ENCODE peak calls at places on chromosomes 6 and 20, in ten cellular contexts. B is prostate gland, W is kidney, K is left ventricle myocardium inferior, A is ascending aorta, H is adrenal gland, Q is tibial nerve, I is NT2/D1, G is fibroblast of lung, R is tibial artery. N is an unnamed sample. For H3K36me3, the result is how much of the 10 kb centered on the place peaks cover.

GRCh38 chr6:108157234-108157971 is 8.4 kb upstream of the NR2E1 start:
- DNase-seq in B (no peak), W (no peak), K (no peak), A (no peak), H (no peak), Q (no peak), I (no peak), G (no peak), R (no peak), N (no peak)

GRCh38 chr6:19159087-19159486 is 678.1 kb upstream of the ID4 start:
- DNase-seq in B (no peak), W (no peak), K (no peak), A (no peak), H (no peak), Q (no peak), I (no peak), G (peak), R (no peak), N (no peak)

GRCh38 chr6:169905041-169905807 is 153.8 kb downstream of the ERMARD start:
- DNase-seq in B (no peak), W (no peak), K (no peak), A (no peak), H (peak), Q (peak), I (no peak), G (peak), R (no peak), N (peak)

GRCh38 chr6:82205793-82206425 is 41.6 kb downstream of the IBTK start:
- DNase-seq in B (no peak), W (no peak), K (no peak), A (no peak), H (no peak), Q (no peak), I (no peak), G (peak), R (no peak), N (no peak)

GRCh38 chr6:87671555-87672029 is 30.4 kb downstream of the AKIRIN2 start:
- DNase-seq in B (no peak), W (no peak), K (no peak), A (no peak), H (no peak), Q (no peak), I (no peak), G (no peak), R (no peak), N (no peak)

GRCh38 chr6:142960098-142960497 is 15.1 kb upstream of the HIVEP2 start:
- DNase-seq in B (no peak), W (no peak), K (no peak), A (no peak), H (no peak), Q (no peak), I (no peak), G (peak), R (no peak), N (no peak)

GRCh38 chr6:16402501-16402900 is 164.1 kb downstream of the GMPR start:
- DNase-seq in B (no peak), W (no peak), K (no peak), A (no peak), H (no peak), Q (peak), I (no peak), G (no peak), R (no peak), N (no peak)

GRCh38 chr20:48186447-48186846 is 401.2 kb upstream of the SULF2 start:
- DNase-seq in B (no peak), W (no peak), K (no peak), A (no peak), H (no peak), Q (no peak), I (no peak), G (peak), R (no peak), N (no peak)

GRCh38 chr20:49821850-49822249 is 9.2 kb downstream of the SLC9A8 start:
- DNase-seq in B (no peak), W (no peak), K (no peak), A (no peak), H (no peak), Q (no peak), I (no peak), G (peak), R (no peak), N (no peak)

GRCh38 chr6:168554472-168554871 is 113.5 kb downstream of the SMOC2 start:
- DNase-seq in B (no peak), W (no peak), K (peak), A (no peak), H (no peak), Q (no peak), I (no peak), G (no peak), R (no peak), N (no peak)

GRCh38 chr20:12372557-12372956 is 454.9 kb downstream of the BTBD3 start:
- DNase-seq in B (no peak), W (no peak), K (no peak), A (no peak), H (no peak), Q (no peak), I (no peak), G (no peak), R (no peak), N (no peak)

GRCh38 chr6:168866534-168866933 is 387.1 kb downstream of the THBS2 start:
- DNase-seq in B (no peak), W (no peak), K (no peak), A (no peak), H (no peak), Q (no peak), I (no peak), G (no peak), R (no peak), N (no peak)

GRCh38 chr6:1190361-1190760 is 121.5 kb upstream of the FOXQ1 start:
- DNase-seq in B (no peak), W (no peak), K (no peak), A (no peak), H (no peak), Q (no peak), I (no peak), G (peak), R (no peak), N (no peak)

GRCh38 chr6:12605888-12606345 is 110.7 kb upstream of the PHACTR1 start:
- DNase-seq in B (peak), W (no peak), K (peak), A (no peak), H (peak), Q (peak), I (peak), G (peak), R (no peak), N (no peak)

GRCh38 chr6:2378891-2379652 is 133.7 kb upstream of the GMDS start:
- DNase-seq in B (no peak), W (no peak), K (no peak), A (no peak), H (no peak), Q (no peak), I (no peak), G (peak), R (no peak), N (no peak)

DNA sequence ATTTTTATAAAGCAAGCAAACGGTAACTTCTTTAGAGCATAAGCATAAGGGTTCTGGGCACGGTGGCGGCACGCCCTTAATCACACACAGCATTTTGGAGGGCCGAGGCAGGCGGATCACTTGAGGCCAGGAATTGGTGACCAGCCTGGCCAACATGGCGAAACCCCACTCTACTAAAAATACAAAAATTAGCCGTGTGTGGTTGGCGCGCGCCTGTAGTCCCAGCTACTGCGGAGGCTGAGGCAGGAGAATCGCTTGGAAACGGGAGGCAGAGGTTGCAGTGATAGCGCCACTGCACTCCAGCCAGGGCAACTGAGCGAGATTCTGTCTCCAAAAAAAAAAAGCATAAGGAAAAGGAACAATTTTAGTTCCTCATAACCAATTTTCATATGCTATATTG is 2.6 kb downstream of the SENP6 start:
- DNase-seq in B (no peak), W (no peak), K (no peak), A (no peak), H (no peak), Q (no peak), I (no peak), G (no peak), R (no peak), N (no peak)
- H3K4me3 ChIP-seq in B (no peak), W (peak), K (peak), A (peak), H (no peak), Q (peak), I (no peak), G (peak), R (peak), N (no peak)

GRCh38 chr20:418858-419365 is 10.8 kb downstream of the RBCK1 start:
- DNase-seq in B (no peak), W (no peak), K (no peak), A (no peak), H (no peak), Q (no peak), I (no peak), G (no peak), R (peak), N (no peak)
- H3K36me3 ChIP-seq in B (under half), W (under half), K (half or more), A (half or more), H (under half), Q (under half), I (half or more), G (under half), R (under half), N (half or more)

DNA sequence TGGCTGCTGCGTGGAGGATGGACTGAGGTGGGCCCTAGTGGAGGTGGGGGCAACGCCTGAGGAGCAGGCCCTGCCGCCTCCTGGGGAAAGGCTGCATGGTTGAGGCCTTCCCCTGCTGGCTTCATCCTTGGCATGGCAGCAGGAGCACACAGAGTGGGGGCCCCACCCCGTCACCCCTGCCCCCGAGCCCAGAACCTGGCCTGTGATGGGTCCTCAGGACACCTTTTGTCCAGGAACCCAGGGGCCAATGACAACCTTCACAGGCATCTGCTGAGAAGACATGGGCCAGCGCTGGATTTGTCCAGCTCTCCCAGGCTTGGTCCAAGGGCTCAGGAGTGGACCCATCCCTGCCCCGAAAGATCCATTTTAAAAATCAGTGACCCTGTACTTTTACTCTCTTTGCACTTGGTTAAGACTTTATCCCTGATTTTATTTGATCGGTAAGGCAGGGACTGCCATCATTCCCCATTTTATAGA is 575 bp upstream of the SLC17A9 start:
- DNase-seq in B (no peak), W (peak), K (no peak), A (no peak), H (no peak), Q (no peak), I (no peak), G (no peak), R (no peak), N (peak)
- H3K4me3 ChIP-seq in B (no peak), W (no peak), K (peak), A (peak), H (no peak), Q (peak), I (no peak), G (no peak), R (peak), N (peak)

DNA sequence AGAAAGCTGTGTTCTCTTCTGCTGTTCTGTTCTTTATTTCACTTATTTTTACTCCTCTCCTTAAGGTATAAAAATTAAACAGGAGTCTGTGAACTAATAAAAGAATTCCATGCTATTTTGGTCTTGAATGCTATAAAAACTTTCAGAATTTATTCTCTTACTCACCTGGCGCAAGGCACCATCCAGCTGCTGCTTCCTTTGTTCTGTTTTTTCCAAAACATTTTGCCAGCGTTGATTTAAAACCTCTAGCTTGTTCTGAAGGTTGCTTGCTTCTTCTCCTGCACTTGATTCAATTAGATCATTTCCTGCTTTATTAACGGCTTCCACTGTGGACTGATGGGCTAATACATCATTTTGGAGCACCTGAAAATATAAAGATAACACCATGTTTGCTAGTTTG is 145.0 kb downstream of the DST start:
- DNase-seq in B (no peak), W (no peak), K (no peak), A (no peak), H (no peak), Q (no peak), I (no peak), G (no peak), R (no peak), N (no peak)
- H3K36me3 ChIP-seq in B (under half), W (under half), K (half or more), A (under half), H (under half), Q (under half), I (under half), G (under half), R (half or more), N (under half)

GRCh38 chr6:35019171-35019570 is 122.0 kb downstream of the TCP11 start:
- DNase-seq in B (no peak), W (no peak), K (no peak), A (no peak), H (no peak), Q (no peak), I (no peak), G (no peak), R (no peak), N (no peak)
- H3K4me3 ChIP-seq in B (no peak), W (peak), K (peak), A (peak), H (no peak), Q (peak), I (no peak), G (peak), R (peak), N (peak)

GRCh38 chr20:25019381-25020155 is 27.0 kb upstream of the APMAP start:
- DNase-seq in B (peak), W (peak), K (no peak), A (no peak), H (no peak), Q (no peak), I (no peak), G (no peak), R (peak), N (peak)

GRCh38 chr20:25020901-25021301 is 28.4 kb upstream of the APMAP start:
- DNase-seq in B (no peak), W (peak), K (peak), A (no peak), H (no peak), Q (no peak), I (no peak), G (no peak), R (peak), N (peak)

GRCh38 chr20:25020345-25020744 is 27.8 kb upstream of the APMAP start:
- DNase-seq in B (no peak), W (peak), K (no peak), A (no peak), H (no peak), Q (no peak), I (no peak), G (no peak), R (peak), N (peak)

GRCh38 chr20:25022680-25023079 is 30.1 kb upstream of the APMAP start:
- DNase-seq in B (no peak), W (peak), K (peak), A (no peak), H (no peak), Q (no peak), I (no peak), G (no peak), R (peak), N (peak)

DNA sequence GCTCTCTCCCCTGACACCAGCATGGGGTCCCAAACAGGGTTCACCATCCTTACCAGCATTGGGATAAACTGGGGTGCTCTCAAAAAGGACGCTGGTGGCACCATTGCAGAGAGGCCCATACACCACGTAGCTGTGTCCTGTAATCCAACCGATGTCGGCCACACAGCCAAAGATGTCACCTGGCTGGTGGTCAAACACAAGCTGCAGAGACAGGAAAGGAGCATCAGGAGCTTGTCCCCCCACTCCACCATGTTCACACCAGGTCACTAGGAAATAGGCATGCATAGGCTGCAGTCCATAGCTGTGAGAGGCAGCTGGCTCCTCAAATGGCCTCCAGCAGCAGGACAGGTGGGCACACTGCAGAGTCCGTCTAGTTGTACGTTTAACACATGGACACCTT is 28.8 kb upstream of the APMAP start:
- DNase-seq in B (no peak), W (peak), K (no peak), A (no peak), H (no peak), Q (no peak), I (no peak), G (no peak), R (peak), N (no peak)
- H3K36me3 ChIP-seq in B (under half), W (half or more), K (half or more), A (under half), H (under half), Q (under half), I (under half), G (under half), R (under half), N (under half)

GRCh38 chr6:85113934-85114582 is 335.8 kb upstream of the NT5E start:
- DNase-seq in B (no peak), W (no peak), K (no peak), A (no peak), H (no peak), Q (peak), I (no peak), G (no peak), R (no peak), N (peak)
- H3K4me3 ChIP-seq in B (no peak), W (no peak), K (peak), A (peak), H (no peak), Q (no peak), I (no peak), G (peak), R (peak), N (peak)

GRCh38 chr20:62282103-62282502 is 20.7 kb upstream of the ADRM1 start:
- DNase-seq in B (no peak), W (no peak), K (no peak), A (no peak), H (no peak), Q (no peak), I (no peak), G (no peak), R (no peak), N (no peak)
- H3K36me3 ChIP-seq in B (under half), W (half or more), K (half or more), A (half or more), H (under half), Q (under half), I (half or more), G (under half), R (half or more), N (under half)